ENCODE peak calls at places on chromosomes 16 and 17, in seven cellular contexts. W is heart left ventricle, L is RWPE2, J is left lung, Y is uterus, I is right lobe of liver, T is sigmoid colon. F is an unnamed sample.
A peak's percentile ranks its signal among the peaks of the same experiment; 100 is the strongest.

GRCh38 chr17:69779378-69780214 is 295.4 kb upstream of the KCNJ16 start:
- DNase-seq in J (no peak), I (no peak), T (no peak), W (no peak), Y (no peak), L (no peak), F (no peak)

GRCh38 chr17:4658478-4659305 is 17.2 kb upstream of the ALOX15 start:
- DNase-seq in L (no peak), W (no peak), T (no peak), Y (no peak), J (no peak), I (no peak), F (no peak)

GRCh38 chr16:31148281-31148728 is 1.6 kb downstream of the PRSS36 start:
- DNase-seq in I (no peak), J (peak; percentile 82), Y (no peak), L (no peak), W (no peak), T (no peak), F (peak; percentile 70)

GRCh38 chr16:87956169-87956770 is 5.0 kb downstream of the BANP start:
- DNase-seq in T (no peak), J (peak; percentile 70), W (peak; percentile 62), L (no peak), I (no peak), Y (no peak), F (no peak)

GRCh38 chr16:84608281-84608680 is 9.6 kb downstream of the COTL1 start:
- DNase-seq in L (no peak), W (no peak), Y (no peak), J (no peak), I (no peak), T (no peak), F (no peak)

GRCh38 chr17:2383628-2384167 is 17.2 kb downstream of the MNT start:
- DNase-seq in Y (no peak), J (no peak), L (no peak), I (no peak), W (no peak), T (no peak), F (no peak)

GRCh38 chr17:44557653-44558285 is 485 bp downstream of the FZD2 start:
- DNase-seq in I (peak; percentile 38), W (no peak), Y (peak; percentile 36), T (peak; percentile 69), L (peak; percentile 71), J (peak; percentile 44), F (peak; percentile 34)

GRCh38 chr16:59892376-59892775 is 1158.3 kb upstream of the GOT2 start:
- DNase-seq in I (no peak), J (no peak), L (no peak), T (no peak), W (no peak), Y (no peak), F (no peak)

GRCh38 chr17:57466042-57466471 is 209.7 kb downstream of the MSI2 start:
- DNase-seq in I (no peak), T (no peak), J (no peak), W (no peak), L (no peak), Y (no peak), F (no peak)

GRCh38 chr17:2309338-2310143 is 5.8 kb downstream of the SRR start:
- DNase-seq in Y (no peak), J (no peak), I (peak; percentile 67), T (no peak), W (no peak), L (no peak), F (no peak)

GRCh38 chr17:49851387-49852291 is 3.8 kb upstream of the TAC4 start:
- DNase-seq in J (peak; percentile 72), W (peak; percentile 81), T (peak; percentile 80), L (no peak), I (peak; percentile 70), Y (peak; percentile 50), F (peak; percentile 79)

GRCh38 chr16:50154369-50154947 is 1.4 kb downstream of the TENT4B start:
- DNase-seq in T (no peak), L (no peak), Y (no peak), W (peak; percentile 37), I (no peak), J (no peak), F (peak; percentile 15)

GRCh38 chr17:55458977-55459376 is 37.3 kb upstream of the MMD start:
- DNase-seq in T (no peak), L (no peak), J (no peak), I (no peak), W (no peak), Y (no peak), F (no peak)

GRCh38 chr16:19329932-19330331 is 44.4 kb downstream of the CLEC19A start:
- DNase-seq in T (no peak), L (no peak), Y (no peak), W (no peak), I (no peak), J (no peak), F (no peak)

GRCh38 chr16:28139530-28139929 is 72.2 kb downstream of the XPO6 start:
- DNase-seq in J (no peak), Y (no peak), T (no peak), I (no peak), W (no peak), L (no peak), F (no peak)

GRCh38 chr16:698911-699671 is 6.5 kb downstream of the FBXL16 start:
- DNase-seq in L (no peak), Y (no peak), I (no peak), J (no peak), T (no peak), W (no peak), F (no peak)

GRCh38 chr16:17358846-17359245 is 111.9 kb downstream of the XYLT1 start:
- DNase-seq in Y (no peak), I (no peak), J (no peak), T (no peak), W (no peak), L (no peak), F (no peak)

GRCh38 chr16:70597135-70597534 is 49.2 kb upstream of the IL34 start:
- DNase-seq in I (no peak), T (peak; percentile 10), Y (no peak), L (no peak), J (no peak), W (no peak), F (no peak)

GRCh38 chr17:2800367-2800766 is 4.1 kb downstream of the RAP1GAP2 start:
- DNase-seq in W (no peak), J (no peak), L (no peak), T (no peak), I (no peak), Y (no peak), F (no peak)

GRCh38 chr17:2709173-2709661 is 2.3 kb downstream of the CLUH start:
- DNase-seq in J (peak; percentile 63), Y (no peak), T (peak; percentile 64), L (peak; percentile 69), I (peak; percentile 83), W (no peak), F (peak; percentile 41)

GRCh38 chr17:55783684-55784245 is 32.9 kb downstream of the PCTP start:
- DNase-seq in W (peak; percentile 80), Y (peak; percentile 47), T (peak; percentile 88), J (no peak), I (no peak), L (no peak), F (peak; percentile 30)

DNA sequence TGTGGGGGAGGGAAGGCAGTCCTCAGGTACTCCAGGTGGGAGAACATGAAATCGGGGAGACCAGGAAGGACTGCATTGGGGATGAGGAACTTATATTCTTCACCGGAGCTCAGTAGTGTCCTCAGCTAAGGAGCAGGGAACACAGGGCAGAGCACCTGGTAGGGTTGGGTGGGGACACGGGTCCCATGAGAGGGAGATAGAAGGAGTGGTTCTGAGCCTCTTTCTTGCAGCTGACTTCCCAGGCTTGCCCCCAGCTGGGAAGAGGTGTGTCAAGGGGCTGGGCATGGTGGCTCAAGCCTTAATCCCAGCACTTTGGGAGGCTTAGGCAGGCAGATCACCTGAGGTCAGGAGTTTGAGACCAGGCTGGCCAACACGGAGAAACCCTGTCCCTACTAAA is 2.1 kb downstream of the FHOD1 start:
- DNase-seq in J (no peak), I (peak; percentile 13), Y (no peak), L (no peak), T (peak; percentile 56), W (no peak), F (no peak)
- H3K4me3 ChIP-seq in J (peak overlapping the region; percentile 81), I (no peak overlapping the region), Y (no peak overlapping the region), L (no peak overlapping the region), T (peak overlapping the region; percentile 62), W (peak overlapping the region; percentile 91), F (no peak overlapping the region)

GRCh38 chr16:89491974-89492687 is 1.8 kb upstream of the ANKRD11 start:
- DNase-seq in J (no peak), T (no peak), L (no peak), W (no peak), I (no peak), Y (no peak), F (no peak)

GRCh38 chr16:89489040-89489721 is 1.2 kb downstream of the ANKRD11 start:
- DNase-seq in L (peak; percentile 79), T (peak; percentile 95), W (peak; percentile 86), Y (peak; percentile 88), I (peak; percentile 79), J (peak; percentile 85), F (peak; percentile 84)

GRCh38 chr16:89490386-89491237 is at the start of gene ANKRD11:
- DNase-seq in T (peak; percentile 100), I (peak; percentile 99), J (peak; percentile 100), W (peak; percentile 99), L (peak; percentile 100), Y (peak; percentile 99), F (peak; percentile 100)

GRCh38 chr16:89489731-89490385 is 503 bp downstream of the ANKRD11 start:
- DNase-seq in L (no peak), T (no peak), I (peak; percentile 38), J (no peak), Y (no peak), W (no peak), F (no peak)

GRCh38 chr16:89491238-89491869 is 993 bp upstream of the ANKRD11 start:
- DNase-seq in I (no peak), Y (no peak), T (no peak), J (no peak), L (no peak), W (no peak), F (no peak)
- TF ChIP-seq CTCF in I (peak; percentile 2), Y (no peak), T (no peak), J (no peak), L (no peak), W (no peak), F (no peak)

GRCh38 chr17:9241371-9241712 is 220.0 kb downstream of the NTN1 start:
- DNase-seq in T (peak; percentile 87), L (no peak), W (peak; percentile 63), J (no peak), I (peak; percentile 51), Y (peak; percentile 73), F (peak; percentile 21)

GRCh38 chr17:9240659-9241370 is 219.5 kb downstream of the NTN1 start:
- DNase-seq in W (peak; percentile 92), J (peak; percentile 52), L (no peak), Y (peak; percentile 90), T (peak; percentile 93), I (peak; percentile 60), F (peak; percentile 61)

GRCh38 chr17:9242983-9243382 is 221.7 kb downstream of the NTN1 start:
- DNase-seq in Y (no peak), W (no peak), T (no peak), J (no peak), I (no peak), L (no peak), F (no peak)

GRCh38 chr17:9241774-9242496 is 220.6 kb downstream of the NTN1 start:
- DNase-seq in T (no peak), L (no peak), J (no peak), Y (no peak), W (no peak), I (no peak), F (no peak)

GRCh38 chr17:9242497-9242881 is 221.2 kb downstream of the NTN1 start:
- DNase-seq in I (no peak), J (no peak), T (peak; percentile 76), W (no peak), Y (peak; percentile 49), L (no peak), F (peak; percentile 14)
- H3K27ac ChIP-seq in I (no peak overlapping the region), J (no peak overlapping the region), T (peak overlapping the region; percentile 94), W (peak overlapping the region; percentile 95), Y (peak overlapping the region; percentile 97), L (no peak overlapping the region), F (no peak overlapping the region)

GRCh38 chr16:29744541-29745101 is 1.2 kb downstream of the C16orf54 start:
- DNase-seq in I (no peak), T (no peak), L (no peak), Y (no peak), W (no peak), J (no peak), F (no peak)
- H3K4me3 ChIP-seq in I (no peak overlapping the region), T (no peak overlapping the region), L (no peak overlapping the region), Y (no peak overlapping the region), W (no peak overlapping the region), J (peak overlapping the region; percentile 56), F (no peak overlapping the region)

F was measured in thyroid gland.